ENCODE peak calls at places on chromosomes 4 and X, in eight cellular contexts. M is BJ, L is glomerular endothelial cell, E is AG08396, F is WTC11, I is type B pancreatic cell, G is fibroblast of pulmonary artery, A is right cardiac atrium. K is an unnamed sample.

GRCh38 chr4:124631760-124632159 is 80.8 kb downstream of the ANKRD50 start:
- DNase-seq in M (peak; percentile 84), L (peak; percentile 99), E (peak; percentile 67), F (no peak), I (no peak), G (peak; percentile 97), A (peak; percentile 47), K (peak; percentile 95)

GRCh38 chr4:168097161-168097560 is 4.8 kb downstream of the ANXA10 start:
- DNase-seq in M (no peak), L (no peak), E (no peak), F (no peak), I (no peak), G (no peak), A (no peak), K (no peak)

GRCh38 chr4:81684357-81684756 is 212.7 kb upstream of the RASGEF1B start:
- DNase-seq in M (no peak), L (no peak), E (no peak), F (no peak), I (no peak), G (no peak), A (no peak), K (no peak)

GRCh38 chrX:107871136-107871535 is 45.5 kb downstream of the MID2 start:
- DNase-seq in M (no peak), L (no peak), E (no peak), F (peak; percentile 12), I (no peak), G (no peak), A (no peak), K (no peak)

GRCh38 chrX:45584717-45585116 is 384.0 kb upstream of the DIPK2B start:
- DNase-seq in M (no peak), L (no peak), E (no peak), F (no peak), I (no peak), G (no peak), A (no peak), K (no peak)

GRCh38 chr4:88147799-88148217 is 10.6 kb downstream of the ABCG2 start:
- DNase-seq in M (no peak), L (no peak), E (no peak), F (no peak), I (no peak), G (no peak), A (no peak), K (no peak)

GRCh38 chr4:8099981-8100464 is 58.6 kb downstream of the ABLIM2 start:
- DNase-seq in M (no peak), L (no peak), E (no peak), F (no peak), I (no peak), G (peak; percentile 40), A (peak; percentile 55), K (no peak)

GRCh38 chrX:52271212-52271611 is 86.5 kb downstream of the MAGED4 start:
- DNase-seq in M (no peak), L (no peak), E (no peak), F (peak; percentile 39), I (no peak), G (peak; percentile 2), A (no peak), K (no peak)

GRCh38 chr4:177791188-177791587 is 349.0 kb upstream of the AGA start:
- DNase-seq in M (no peak), L (no peak), E (no peak), F (no peak), I (no peak), G (no peak), A (no peak), K (no peak)

GRCh38 chr4:26330946-26331345 is 10.1 kb downstream of the RBPJ start:
- DNase-seq in M (no peak), L (no peak), E (no peak), F (no peak), I (no peak), G (no peak), A (no peak), K (no peak)

GRCh38 chr4:76897522-76898384 is at the start of gene SOWAHB:
- DNase-seq in M (no peak), L (no peak), E (peak; percentile 28), F (peak; percentile 74), I (no peak), G (no peak), A (no peak), K (no peak)

GRCh38 chrX:46611658-46612362 is 38.2 kb downstream of the CHST7 start:
- DNase-seq in M (no peak), L (no peak), E (no peak), F (no peak), I (no peak), G (no peak), A (no peak), K (no peak)

GRCh38 chr4:15778191-15778741 is at the start of gene CD38:
- DNase-seq in M (no peak), L (no peak), E (peak; percentile 21), F (peak; percentile 35), I (no peak), G (no peak), A (peak; percentile 56), K (no peak)

GRCh38 chr4:2255501-2256155 is 6.3 kb downstream of the MXD4 start:
- DNase-seq in M (no peak), L (no peak), E (no peak), F (peak; percentile 10), I (peak; percentile 68), G (peak; percentile 70), A (peak; percentile 54), K (no peak)

GRCh38 chrX:128759745-128760144 is 707.5 kb upstream of the ACTRT1 start:
- DNase-seq in M (no peak), L (no peak), E (no peak), F (no peak), I (no peak), G (no peak), A (no peak), K (no peak)

GRCh38 chrX:153886915-153887314 is 942 bp upstream of the L1CAM start:
- DNase-seq in M (no peak), L (no peak), E (no peak), F (peak; percentile 41), I (no peak), G (no peak), A (no peak), K (no peak)

GRCh38 chrX:97332963-97333362 is 449.3 kb downstream of the RPA4 start:
- DNase-seq in M (no peak), L (no peak), E (peak; percentile 13), F (no peak), I (no peak), G (peak; percentile 17), A (no peak), K (no peak)

GRCh38 chr4:181582595-181582994 is 660.6 kb upstream of the TENM3 start:
- DNase-seq in M (no peak), L (no peak), E (no peak), F (peak; percentile 22), I (no peak), G (no peak), A (no peak), K (no peak)

GRCh38 chrX:25737540-25737939 is 400.6 kb upstream of the MAGEB18 start:
- DNase-seq in M (no peak), L (no peak), E (no peak), F (no peak), I (no peak), G (no peak), A (no peak), K (no peak)

GRCh38 chr4:161254375-161254774 is 909.4 kb downstream of the FSTL5 start:
- DNase-seq in M (no peak), L (no peak), E (no peak), F (no peak), I (no peak), G (no peak), A (no peak), K (no peak)

GRCh38 chr4:185542626-185543336 is 7.5 kb upstream of the PDLIM3 start:
- DNase-seq in M (no peak), L (no peak), E (no peak), F (no peak), I (no peak), G (peak; percentile 83), A (peak; percentile 81), K (peak; percentile 61)

GRCh38 chrX:153641575-153642312 is 5.3 kb upstream of the DUSP9 start:
- DNase-seq in M (no peak), L (no peak), E (no peak), F (no peak), I (no peak), G (no peak), A (no peak), K (no peak)

GRCh38 chr4:10666616-10667015 is 18.0 kb downstream of the CLNK start:
- DNase-seq in M (no peak), L (no peak), E (no peak), F (no peak), I (no peak), G (no peak), A (no peak), K (no peak)

GRCh38 chr4:74449571-74450297 is 4.8 kb downstream of the AREG start:
- DNase-seq in M (no peak), L (no peak), E (peak; percentile 18), F (no peak), I (no peak), G (peak; percentile 45), A (no peak), K (no peak)

GRCh38 chr4:14850374-14851097 is 151.7 kb upstream of the CPEB2 start:
- DNase-seq in M (no peak), L (no peak), E (no peak), F (no peak), I (no peak), G (no peak), A (no peak), K (no peak)